ENCODE peak calls at places on chromosome 1, in five cellular contexts. T is upper lobe of right lung, J is tibial artery, Z is dorsolateral prefrontal cortex, N is foreskin fibroblast. F is an unnamed sample.
A peak's percentile ranks its signal among the peaks of the same experiment; 100 is the strongest.

GRCh38 chr1:226870323-226871046 is at the start of gene PSEN2:
- DNase-seq in T (peak; percentile 93), Z (peak; percentile 53), J (peak; percentile 82), N (peak; percentile 84), F (peak; percentile 44)

GRCh38 chr1:41758904-41759548 is 159.7 kb downstream of the HIVEP3 start:
- DNase-seq in Z (no peak), N (peak; percentile 92), T (no peak), J (no peak), F (peak; percentile 87)

GRCh38 chr1:244576259-244576892 is 76.5 kb upstream of the DESI2 start:
- DNase-seq in J (no peak), Z (no peak), N (no peak), T (no peak), F (no peak)

GRCh38 chr1:157154940-157155514 is 16.8 kb upstream of the ETV3 start:
- DNase-seq in N (peak; percentile 42), T (peak; percentile 72), Z (no peak), J (peak; percentile 68), F (peak; percentile 62)

GRCh38 chr1:234684854-234685253 is 74.9 kb upstream of the IRF2BP2 start:
- DNase-seq in J (no peak), T (no peak), N (peak; percentile 47), Z (no peak), F (peak; percentile 27)

GRCh38 chr1:63994636-63995035 is 208.8 kb upstream of the UBE2U start:
- DNase-seq in N (no peak), T (no peak), J (no peak), Z (no peak), F (no peak)

GRCh38 chr1:56904706-56905105 is 50.1 kb downstream of the C8A start:
- DNase-seq in Z (no peak), N (peak; percentile 55), T (no peak), J (no peak), F (no peak)

GRCh38 chr1:29789910-29790247 is 553.6 kb downstream of the PTPRU start:
- DNase-seq in N (no peak), Z (no peak), J (no peak), T (no peak), F (no peak)

GRCh38 chr1:30912913-30913652 is 4.5 kb upstream of the SDC3 start:
- DNase-seq in T (peak; percentile 81), Z (no peak), J (peak; percentile 87), N (no peak), F (peak; percentile 83)

GRCh38 chr1:77900687-77901293 is 12.4 kb downstream of the NEXN start:
- DNase-seq in T (no peak), N (peak; percentile 78), J (no peak), Z (no peak), F (peak; percentile 71)
- TF ChIP-seq CTCF in T (peak; percentile 65), N (peak; percentile 66), J (peak; percentile 55), Z (peak; percentile 41), F (peak; percentile 86)

GRCh38 chr1:10472220-10473144 is at the start of gene DFFA:
- DNase-seq in Z (peak; percentile 97), N (peak; percentile 98), T (peak; percentile 95), J (peak; percentile 95), F (peak; percentile 96)
- TF ChIP-seq CTCF in Z (no peak), N (no peak), T (no peak), J (no peak), F (no peak)

DNA sequence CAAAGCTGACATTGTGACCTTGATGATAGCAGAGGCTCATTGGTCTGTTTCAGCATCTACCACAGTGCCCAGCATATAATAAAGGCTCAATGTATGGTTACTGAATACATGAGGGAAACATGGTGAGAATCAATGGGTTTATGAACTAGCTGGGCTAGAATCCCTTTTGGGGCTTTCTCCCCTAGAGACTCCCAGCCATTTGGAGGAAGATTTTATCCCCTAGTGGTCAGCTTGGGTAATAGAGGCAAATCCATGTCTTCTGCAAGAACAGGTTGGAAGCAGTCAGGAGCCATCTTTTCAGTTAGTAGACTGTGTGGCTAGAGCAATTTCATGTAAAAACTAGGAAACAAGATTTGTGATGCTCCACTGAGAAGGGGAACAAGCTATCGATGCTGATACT is 15.8 kb upstream of the REG4 start:
- DNase-seq in J (no peak), T (no peak), Z (no peak), N (no peak), F (no peak)
- TF ChIP-seq CTCF in J (no peak), T (peak; percentile 36), Z (no peak), N (peak; percentile 22), F (peak; percentile 34)

GRCh38 chr1:68495968-68496679 is 758 bp downstream of the DEPDC1 start:
- DNase-seq in J (no peak), Z (no peak), N (peak; percentile 39), T (no peak), F (peak; percentile 2)
- TF ChIP-seq CTCF in J (no peak), Z (no peak), N (no peak), T (no peak), F (no peak)

GRCh38 chr1:38013027-38013588 is 574 bp downstream of the UTP11 start:
- DNase-seq in Z (no peak), N (peak; percentile 86), T (no peak), J (no peak), F (peak; percentile 97)
- TF ChIP-seq CTCF in Z (no peak), N (no peak), T (no peak), J (no peak), F (no peak)